ENCODE peak calls at places on chromosome 19, in four cellular contexts. V, Y, L and G are unnamed samples.

GRCh38 chr19:34365463-34366401 is 736 bp downstream of the GPI start:
- DNase-seq in V (peak; percentile 55), Y (peak; percentile 35), L (peak; percentile 50), G (no peak)

GRCh38 chr19:17873661-17874422 is 2.1 kb downstream of the SLC5A5 start:
- DNase-seq in V (peak; percentile 75), Y (no peak), L (no peak), G (no peak)

GRCh38 chr19:52948025-52948770 is 14.5 kb downstream of the ZNF816 start:
- DNase-seq in V (no peak), Y (no peak), L (no peak), G (no peak)

GRCh38 chr19:18789883-18790565 is 1.1 kb downstream of the COMP start:
- DNase-seq in V (no peak), Y (no peak), L (no peak), G (no peak)

GRCh38 chr19:17052439-17052838 is 22.8 kb downstream of the HAUS8 start:
- DNase-seq in V (no peak), Y (peak; percentile 67), L (peak; percentile 54), G (no peak)

GRCh38 chr19:33434886-33435705 is 61.6 kb downstream of the CEBPG start:
- DNase-seq in V (no peak), Y (peak; percentile 19), L (no peak), G (no peak)

GRCh38 chr19:41373993-41374392 is 2.3 kb upstream of the TMEM91 start:
- DNase-seq in V (no peak), Y (peak; percentile 93), L (peak; percentile 76), G (peak; percentile 44)

GRCh38 chr19:47619763-47620162 is 10.8 kb downstream of the BICRA start:
- DNase-seq in V (no peak), Y (no peak), L (no peak), G (no peak)

GRCh38 chr19:52600639-52601024 is 30.5 kb downstream of the ZNF701 start:
- DNase-seq in V (no peak), Y (no peak), L (no peak), G (no peak)

GRCh38 chr19:3730457-3730958 is 22.3 kb downstream of the TJP3 start:
- DNase-seq in V (no peak), Y (no peak), L (no peak), G (no peak)

GRCh38 chr19:42285546-42285945 is 16.4 kb upstream of the PRR19 start:
- DNase-seq in V (no peak), Y (no peak), L (no peak), G (no peak)

GRCh38 chr19:36573948-36574726 is 1.0 kb upstream of the ZNF529 start:
- DNase-seq in V (no peak), Y (peak; percentile 28), L (peak; percentile 26), G (peak; percentile 32)

GRCh38 chr19:917323-918151 is at the start of gene KISS1R:
- DNase-seq in V (peak; percentile 76), Y (no peak), L (no peak), G (no peak)

GRCh38 chr19:6018786-6019185 is 40.8 kb upstream of the RANBP3 start:
- DNase-seq in V (no peak), Y (no peak), L (no peak), G (no peak)

GRCh38 chr19:3818479-3818878 is 32.3 kb upstream of the MATK start:
- DNase-seq in V (no peak), Y (no peak), L (no peak), G (no peak)

GRCh38 chr19:4567584-4568071 is 8.1 kb upstream of the SEMA6B start:
- DNase-seq in V (peak; percentile 73), Y (peak; percentile 47), L (peak; percentile 58), G (no peak)

GRCh38 chr19:35942235-35942634 is 6.1 kb downstream of the LRFN3 start:
- DNase-seq in V (no peak), Y (no peak), L (no peak), G (no peak)

GRCh38 chr19:30153326-30154210 is 211.5 kb downstream of the URI1 start:
- DNase-seq in V (no peak), Y (no peak), L (no peak), G (no peak)

GRCh38 chr19:17113127-17113785 is 37.7 kb downstream of the MYO9B start:
- DNase-seq in V (no peak), Y (no peak), L (no peak), G (no peak)

GRCh38 chr19:14786421-14786851 is 8.1 kb upstream of the ADGRE2 start:
- DNase-seq in V (no peak), Y (peak; percentile 8), L (no peak), G (no peak)

GRCh38 chr19:45385392-45386221 is 15.2 kb upstream of the ERCC2 start:
- DNase-seq in V (no peak), Y (no peak), L (no peak), G (no peak)

GRCh38 chr19:511101-511841 is 4.0 kb downstream of the TPGS1 start:
- DNase-seq in V (peak; percentile 87), Y (no peak), L (no peak), G (no peak)

GRCh38 chr19:3970313-3970807 is 539 bp downstream of the DAPK3 start:
- DNase-seq in V (no peak), Y (no peak), L (no peak), G (no peak)

GRCh38 chr19:1214862-1215731 is 9.5 kb downstream of the STK11 start:
- DNase-seq in V (no peak), Y (no peak), L (peak; percentile 60), G (peak; percentile 50)

GRCh38 chr19:2469102-2469914 is 6.6 kb upstream of the GADD45B start:
- DNase-seq in V (no peak), Y (peak; percentile 58), L (no peak), G (no peak)

GRCh38 chr19:42229855-42230331 is 9.8 kb downstream of the ZNF526 start:
- DNase-seq in V (no peak), Y (no peak), L (no peak), G (no peak)

GRCh38 chr19:40726279-40726678 is 9.4 kb downstream of the ITPKC start:
- DNase-seq in V (no peak), Y (peak; percentile 42), L (no peak), G (no peak)

GRCh38 chr19:524062-524674 is 7.4 kb upstream of the CDC34 start:
- DNase-seq in V (no peak), Y (no peak), L (no peak), G (no peak)

GRCh38 chr19:10624585-10624984 is 768 bp upstream of the SLC44A2 start:
- DNase-seq in V (peak; percentile 61), Y (no peak), L (no peak), G (no peak)

GRCh38 chr19:10006335-10006708 is 4.0 kb downstream of the COL5A3 start:
- DNase-seq in V (no peak), Y (peak; percentile 58), L (no peak), G (no peak)

GRCh38 chr19:1278713-1279112 is 3.4 kb downstream of the FAM174C start:
- DNase-seq in V (no peak), Y (no peak), L (no peak), G (no peak)

GRCh38 chr19:32022946-32023832 is 322.2 kb upstream of the ZNF507 start:
- DNase-seq in V (no peak), Y (no peak), L (no peak), G (no peak)

GRCh38 chr19:3809881-3810707 is 23.9 kb upstream of the MATK start:
- DNase-seq in V (no peak), Y (no peak), L (no peak), G (no peak)

GRCh38 chr19:37009871-37010270 is 68.4 kb upstream of the ZNF420 start:
- DNase-seq in V (no peak), Y (no peak), L (no peak), G (no peak)

GRCh38 chr19:38400361-38400760 is 2.5 kb upstream of the FAM98C start:
- DNase-seq in V (no peak), Y (no peak), L (no peak), G (no peak)

DNA sequence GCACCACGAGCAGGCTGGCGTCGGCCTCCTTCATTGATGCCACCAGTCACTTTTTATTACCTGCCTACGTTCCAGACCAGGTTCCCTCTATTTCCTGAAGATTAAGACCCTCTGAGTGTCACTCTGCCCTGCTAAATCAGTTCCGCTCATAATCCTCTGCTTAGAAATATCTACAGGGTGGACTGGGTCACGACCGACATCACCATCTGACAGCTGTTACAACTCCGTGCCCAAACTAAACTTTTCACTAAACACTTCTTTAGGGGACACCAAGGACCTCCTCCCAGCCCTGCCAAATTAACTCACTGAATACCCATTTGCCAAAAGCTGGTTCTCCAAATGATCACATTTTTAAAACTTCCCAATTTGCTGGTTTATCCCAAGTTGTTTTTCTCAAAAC is 71.9 kb upstream of the PEG3 start:
- DNase-seq in V (no peak), Y (no peak), L (no peak), G (no peak)
- H3K4me3 ChIP-seq in V (no peak overlapping the region), Y (no peak overlapping the region), L (no peak overlapping the region), G (no peak overlapping the region)

DNA sequence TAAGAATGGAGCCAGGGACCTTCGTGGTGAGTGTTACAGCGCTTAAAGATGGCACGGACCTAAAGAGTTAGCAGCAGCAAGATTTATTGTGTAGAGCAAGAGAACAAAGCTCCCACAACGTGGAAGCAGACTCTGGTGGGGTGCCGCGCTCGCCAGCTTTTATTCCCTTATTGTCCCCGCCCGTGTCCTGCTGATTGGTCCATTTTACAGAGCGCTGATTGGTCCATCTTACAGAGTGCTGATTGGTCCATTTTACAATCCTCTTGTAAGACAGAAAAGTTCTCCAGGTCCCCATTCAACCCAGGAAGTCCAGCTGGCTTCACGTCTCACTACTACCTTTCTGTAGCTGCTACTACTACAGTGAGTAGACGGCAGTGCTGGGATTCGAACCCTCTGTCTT is 6.0 kb downstream of the OSCAR start:
- DNase-seq in V (no peak), Y (no peak), L (no peak), G (no peak)
- H3K4me3 ChIP-seq in V (no peak overlapping the region), Y (no peak overlapping the region), L (no peak overlapping the region), G (no peak overlapping the region)

DNA sequence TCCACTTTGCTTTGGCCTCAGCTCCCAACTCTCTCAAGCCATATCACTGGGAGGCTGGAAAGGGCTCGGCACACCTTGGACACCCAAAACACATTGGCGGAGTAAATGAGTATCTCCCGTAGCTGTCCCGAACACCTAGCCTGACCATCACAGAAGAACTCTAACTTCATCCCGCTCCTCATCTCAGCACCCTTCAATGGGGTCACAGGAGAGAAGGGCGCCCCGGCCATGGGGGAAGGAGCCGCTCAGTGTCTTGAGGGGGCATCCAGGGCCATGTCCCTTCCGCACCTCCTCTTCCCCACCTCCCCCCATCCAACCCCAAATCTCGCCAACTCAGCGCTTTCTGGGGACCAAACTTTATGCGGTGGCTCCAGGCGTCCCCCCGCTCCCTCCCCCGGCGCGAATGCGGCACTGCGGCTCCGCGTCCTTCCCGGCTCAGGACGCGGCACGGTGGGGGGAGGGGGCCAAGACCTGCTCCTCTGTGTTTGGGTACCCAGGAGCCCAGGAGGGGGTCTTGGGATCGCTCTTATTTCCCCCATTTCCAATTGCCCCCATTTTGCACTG is 3.0 kb downstream of the KCNC3 start:
- DNase-seq in V (no peak), Y (no peak), L (no peak), G (no peak)
- H3K4me3 ChIP-seq in V (no peak overlapping the region), Y (no peak overlapping the region), L (peak overlapping the region; percentile 67), G (no peak overlapping the region)

DNA sequence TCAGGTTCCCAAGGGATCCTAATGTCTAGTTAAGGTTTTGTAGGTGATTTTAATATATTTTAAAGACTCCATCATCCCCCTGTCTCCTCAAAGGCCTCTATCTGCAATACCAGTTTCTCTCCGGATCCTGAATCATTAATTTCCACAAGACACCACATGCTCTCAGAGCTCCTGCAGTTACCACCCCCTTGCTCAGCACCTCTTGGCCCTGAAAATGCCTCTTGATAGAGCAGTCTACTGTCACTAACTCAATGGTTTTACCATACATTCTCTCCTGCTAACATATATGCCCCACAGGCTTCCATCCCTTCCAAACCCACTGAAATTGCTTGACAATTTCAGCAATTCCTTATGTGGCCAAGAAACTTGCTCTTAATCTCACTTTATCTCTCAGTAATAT is 1.9 kb upstream of the PEG3 start:
- DNase-seq in V (no peak), Y (no peak), L (no peak), G (no peak)
- H3K4me3 ChIP-seq in V (no peak overlapping the region), Y (no peak overlapping the region), L (peak overlapping the region; percentile 77), G (no peak overlapping the region)

GRCh38 chr19:39692822-39693221 is 11.5 kb upstream of the LGALS14 start:
- DNase-seq in V (no peak), Y (no peak), L (no peak), G (no peak)
- H3K4me3 ChIP-seq in V (no peak overlapping the region), Y (no peak overlapping the region), L (no peak overlapping the region), G (no peak overlapping the region)